ENCODE peak calls at places on chromosomes 5 and 9, in four cellular contexts. P is A549, B is K562, K is H1. Z is an unnamed sample.

GRCh38 chr5:65062684-65063083 is 294.0 kb downstream of the CWC27 start:
- DNase-seq in K (no peak), P (peak), B (no peak), Z (no peak)

GRCh38 chr5:168072665-168073064 is 218.8 kb upstream of the WWC1 start:
- DNase-seq in B (no peak), P (no peak), K (no peak), Z (no peak)

GRCh38 chr5:117245130-117245529 is 670.5 kb upstream of the SEMA6A start:
- DNase-seq in B (no peak), K (no peak), P (no peak), Z (no peak)

GRCh38 chr5:86095106-86095505 is 522.6 kb upstream of the COX7C start:
- DNase-seq in K (no peak), B (no peak), P (no peak), Z (no peak)

GRCh38 chr9:130433168-130433946 is 11.4 kb upstream of the ASS1 start:
- DNase-seq in K (no peak), B (no peak), P (peak), Z (no peak)

GRCh38 chr9:72315510-72316287 is 49.3 kb downstream of the ZFAND5 start:
- DNase-seq in B (no peak), K (no peak), P (peak), Z (no peak)

GRCh38 chr9:116232425-116233159 is 79.0 kb downstream of the PAPPA start:
- DNase-seq in B (no peak), K (no peak), P (peak), Z (no peak)

GRCh38 chr5:81907012-81907411 is 64.8 kb upstream of the ATG10 start:
- DNase-seq in B (peak), K (no peak), P (no peak), Z (no peak)

GRCh38 chr5:180329138-180329435 is 24.0 kb downstream of the GFPT2 start:
- DNase-seq in P (no peak), B (no peak), K (no peak), Z (no peak)

GRCh38 chr9:114271556-114272510 is 51.1 kb upstream of the ORM1 start:
- DNase-seq in P (no peak), B (peak), K (no peak), Z (peak)

GRCh38 chr5:161312882-161313281 is 233.6 kb downstream of the GABRB2 start:
- DNase-seq in K (no peak), P (no peak), B (no peak), Z (no peak)

GRCh38 chr9:113602126-113603119 is 138.9 kb downstream of the RGS3 start:
- DNase-seq in P (no peak), B (peak), K (peak), Z (peak)

GRCh38 chr5:43040287-43041098 is at the start of gene ANXA2R:
- DNase-seq in P (peak), B (peak), K (no peak), Z (peak)

GRCh38 chr9:124870723-124871122 is 8.8 kb downstream of the ARPC5L start:
- DNase-seq in K (no peak), B (no peak), P (no peak), Z (no peak)

GRCh38 chr5:172722309-172722815 is 48.6 kb downstream of the DUSP1 start:
- DNase-seq in B (no peak), P (no peak), K (no peak), Z (no peak)
- TF ChIP-seq RNF2 in B (no peak), P (no peak), K (no peak), Z (no peak)

GRCh38 chr5:12322042-12322441 is 417.8 kb upstream of the CTNND2 start:
- DNase-seq in K (peak), B (no peak), P (no peak), Z (no peak)
- TF ChIP-seq RNF2 in K (no peak), B (no peak), P (no peak), Z (no peak)

GRCh38 chr9:135968083-135968476 is 6.9 kb upstream of the UBAC1 start:
- DNase-seq in P (no peak), K (no peak), B (no peak), Z (no peak)

GRCh38 chr9:135971106-135971766 is 10.1 kb upstream of the UBAC1 start:
- DNase-seq in B (no peak), K (no peak), P (no peak), Z (no peak)

GRCh38 chr9:135970128-135970815 is 9.1 kb upstream of the UBAC1 start:
- DNase-seq in B (no peak), P (no peak), K (no peak), Z (no peak)

GRCh38 chr9:135969064-135969683 is 8.0 kb upstream of the UBAC1 start:
- DNase-seq in P (no peak), K (no peak), B (no peak), Z (no peak)

DNA sequence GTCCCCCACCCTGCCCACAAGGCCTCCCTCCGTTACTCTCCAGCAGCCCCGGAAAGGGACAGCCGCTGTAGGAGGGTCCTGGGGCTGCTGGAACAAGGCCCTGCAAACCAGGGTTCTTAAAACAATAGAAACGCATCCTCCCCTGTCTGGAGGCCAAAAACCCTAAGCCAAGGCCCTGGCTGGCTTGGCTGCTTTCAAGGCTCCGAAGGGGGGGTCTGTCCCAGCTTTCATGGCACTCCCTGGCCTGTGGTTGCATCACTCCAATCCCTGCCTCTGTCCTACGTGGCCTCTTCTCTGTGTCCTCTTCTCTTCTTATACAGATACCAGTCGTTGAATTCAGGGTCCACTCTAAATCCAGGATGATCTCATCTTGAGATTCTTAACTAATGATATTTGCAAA is 7.4 kb upstream of the UBAC1 start:
- DNase-seq in K (no peak), P (no peak), B (no peak), Z (no peak)
- TF ChIP-seq RNF2 in K (no peak), P (no peak), B (no peak), Z (no peak)

GRCh38 chr5:1751026-1751863 is 48.4 kb downstream of the MRPL36 start:
- DNase-seq in K (no peak), B (no peak), P (no peak), Z (no peak)
- TF ChIP-seq RNF2 in K (no peak), B (no peak), P (no peak), Z (no peak)

GRCh38 chr5:37841223-37841622 is 1.4 kb upstream of the GDNF start:
- DNase-seq in K (no peak), B (no peak), P (no peak), Z (no peak)

GRCh38 chr5:37838933-37839341 is 904 bp downstream of the GDNF start:
- DNase-seq in P (no peak), B (no peak), K (no peak), Z (no peak)

GRCh38 chr5:37838152-37838932 is 1.5 kb downstream of the GDNF start:
- DNase-seq in B (no peak), K (no peak), P (peak), Z (no peak)

GRCh38 chr5:37840036-37840909 is at the start of gene GDNF:
- DNase-seq in P (peak), B (no peak), K (no peak), Z (peak)

DNA sequence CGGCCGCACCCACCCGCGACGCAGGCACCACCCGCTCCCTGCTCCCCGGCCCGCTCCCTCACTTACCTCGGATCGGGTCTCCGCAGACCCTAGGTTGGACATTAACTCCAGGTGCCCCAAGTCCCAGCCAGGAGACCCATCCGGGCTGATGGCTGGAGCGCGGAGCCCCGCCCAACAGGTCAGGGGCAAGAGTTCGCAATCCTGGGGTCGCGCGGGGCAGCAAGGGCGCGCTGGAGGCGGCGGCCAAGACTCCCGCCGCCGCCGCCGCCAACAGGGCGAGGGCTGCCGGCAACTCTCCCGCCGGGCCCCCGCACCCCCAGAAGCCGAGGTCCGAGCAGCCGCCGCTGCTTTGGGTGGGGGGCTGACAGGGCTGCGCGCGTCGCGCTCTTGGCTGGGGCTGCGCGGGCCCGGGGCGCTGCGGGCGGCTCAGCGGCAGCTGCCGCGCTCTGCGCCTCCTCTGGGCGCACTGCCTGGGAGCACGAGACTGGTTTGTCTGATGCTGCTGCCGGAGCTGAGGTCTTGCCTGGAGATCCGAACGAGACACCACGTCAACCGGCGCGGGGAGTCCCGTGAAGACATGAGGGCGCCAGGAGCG is 303 bp downstream of the GDNF start:
- DNase-seq in K (no peak), B (no peak), P (peak), Z (peak)
- TF ChIP-seq RNF2 in K (no peak), B (no peak), P (no peak), Z (no peak)

GRCh38 chr5:59116231-59116900 is 533.5 kb downstream of the RAB3C start:
- DNase-seq in K (no peak), P (no peak), B (no peak), Z (no peak)
- TF ChIP-seq RNF2 in K (no peak), P (no peak), B (no peak), Z (no peak)

DNA sequence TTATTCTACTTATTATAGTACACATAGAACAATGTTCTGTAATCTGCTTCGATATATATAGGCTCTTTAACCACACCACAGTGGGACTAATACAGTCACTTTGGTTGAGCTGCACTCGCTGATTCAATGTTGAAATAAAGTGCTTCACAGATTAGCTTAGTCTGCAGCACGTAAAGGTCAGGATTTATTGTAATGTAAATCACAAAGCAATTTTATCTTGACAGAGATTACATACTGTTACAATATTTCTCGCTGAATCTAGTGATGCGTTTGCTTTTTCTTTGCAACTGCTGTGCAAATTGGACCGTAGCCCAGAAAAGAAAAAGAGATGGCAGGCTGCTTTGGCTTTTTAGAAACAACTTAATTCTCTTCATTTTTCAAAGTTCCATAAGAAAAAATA is 52.9 kb downstream of the CETN3 start:
- DNase-seq in B (no peak), K (no peak), P (no peak), Z (no peak)
- TF ChIP-seq RNF2 in B (no peak), K (no peak), P (no peak), Z (no peak)

Z was measured in HepG2.